ENCODE peak calls at places on chromosomes 2 and 18, in ten cellular contexts. Y, L, J, D, H, C, N, S, E and F are unnamed samples.

GRCh38 chr2:10522726-10523405 is 74.7 kb upstream of the ODC1 start:
- DNase-seq in Y (no peak), L (no peak), J (no peak), D (no peak), H (no peak), C (no peak), N (no peak), S (no peak), E (no peak), F (peak)

GRCh38 chr2:174796319-174796771 is 32.1 kb upstream of the CHRNA1 start:
- DNase-seq in Y (no peak), L (peak), J (no peak), D (no peak), H (no peak), C (no peak), N (no peak), S (no peak), E (no peak), F (no peak)

GRCh38 chr18:60838677-60839076 is 466.1 kb upstream of the MC4R start:
- DNase-seq in Y (peak), L (no peak), J (no peak), D (peak), H (no peak), C (no peak), N (no peak), S (no peak), E (no peak), F (no peak)

GRCh38 chr2:19873014-19873413 is 28.8 kb downstream of the TTC32 start:
- DNase-seq in Y (no peak), L (no peak), J (no peak), D (no peak), H (no peak), C (no peak), N (no peak), S (no peak), E (no peak), F (no peak)

GRCh38 chr18:54822872-54823845 is 5.1 kb upstream of the RAB27B start:
- DNase-seq in Y (peak), L (peak), J (no peak), D (peak), H (no peak), C (no peak), N (no peak), S (peak), E (no peak), F (no peak)

GRCh38 chr2:168849610-168850009 is 40.6 kb downstream of the SPC25 start:
- DNase-seq in Y (peak), L (peak), J (peak), D (peak), H (no peak), C (no peak), N (peak), S (peak), E (no peak), F (no peak)

GRCh38 chr18:23852236-23853045 is 162.1 kb upstream of the TTC39C start:
- DNase-seq in Y (no peak), L (no peak), J (no peak), D (no peak), H (no peak), C (no peak), N (no peak), S (no peak), E (no peak), F (no peak)

GRCh38 chr2:135149251-135149650 is 97.2 kb downstream of the RAB3GAP1 start:
- DNase-seq in Y (peak), L (peak), J (no peak), D (peak), H (no peak), C (no peak), N (no peak), S (no peak), E (no peak), F (no peak)

GRCh38 chr2:39091063-39091462 is 29.8 kb downstream of the SOS1 start:
- DNase-seq in Y (no peak), L (no peak), J (no peak), D (no peak), H (no peak), C (no peak), N (no peak), S (no peak), E (no peak), F (no peak)

GRCh38 chr2:154697422-154698237 is 865 bp upstream of the KCNJ3 start:
- DNase-seq in Y (no peak), L (peak), J (no peak), D (no peak), H (no peak), C (no peak), N (no peak), S (no peak), E (no peak), F (no peak)

GRCh38 chr2:174745142-174745541 is 19.1 kb downstream of the CHRNA1 start:
- DNase-seq in Y (no peak), L (no peak), J (no peak), D (no peak), H (no peak), C (no peak), N (no peak), S (no peak), E (no peak), F (no peak)

GRCh38 chr2:238869293-238870124 is 21.6 kb downstream of the TWIST2 start:
- DNase-seq in Y (peak), L (peak), J (no peak), D (no peak), H (no peak), C (no peak), N (no peak), S (no peak), E (no peak), F (no peak)

GRCh38 chr2:241645056-241645914 is 7.8 kb downstream of the ATG4B start:
- DNase-seq in Y (no peak), L (no peak), J (no peak), D (no peak), H (no peak), C (no peak), N (no peak), S (no peak), E (no peak), F (no peak)

GRCh38 chr2:205712508-205712907 is 30.2 kb downstream of the NRP2 start:
- DNase-seq in Y (peak), L (peak), J (no peak), D (peak), H (no peak), C (no peak), N (no peak), S (no peak), E (no peak), F (no peak)

GRCh38 chr2:114550895-114551793 is 108.7 kb downstream of the DPP10 start:
- DNase-seq in Y (peak), L (peak), J (peak), D (peak), H (no peak), C (no peak), N (no peak), S (peak), E (no peak), F (peak)

GRCh38 chr2:229980440-229981184 is 58.3 kb downstream of the FBXO36 start:
- DNase-seq in Y (peak), L (peak), J (peak), D (peak), H (no peak), C (no peak), N (peak), S (peak), E (no peak), F (peak)

GRCh38 chr2:168429988-168430387 is 26.1 kb upstream of the CERS6 start:
- DNase-seq in Y (no peak), L (no peak), J (no peak), D (no peak), H (no peak), C (no peak), N (no peak), S (no peak), E (no peak), F (no peak)

GRCh38 chr2:73983322-73984202 is 1.1 kb upstream of the TET3 start:
- DNase-seq in Y (no peak), L (no peak), J (peak), D (no peak), H (no peak), C (no peak), N (no peak), S (no peak), E (no peak), F (peak)

GRCh38 chr18:48676756-48677368 is 138.0 kb downstream of the CTIF start:
- DNase-seq in Y (peak), L (peak), J (peak), D (peak), H (peak), C (no peak), N (peak), S (peak), E (peak), F (peak)

GRCh38 chr2:176821350-176821749 is 391.2 kb upstream of the HNRNPA3 start:
- DNase-seq in Y (no peak), L (no peak), J (no peak), D (no peak), H (no peak), C (no peak), N (no peak), S (no peak), E (no peak), F (no peak)

GRCh38 chr2:65402339-65402738 is 30.1 kb downstream of the SPRED2 start:
- DNase-seq in Y (peak), L (no peak), J (no peak), D (no peak), H (no peak), C (no peak), N (no peak), S (no peak), E (no peak), F (no peak)

GRCh38 chr2:11398710-11399109 is 54.3 kb upstream of the ROCK2 start:
- DNase-seq in Y (no peak), L (no peak), J (no peak), D (no peak), H (no peak), C (no peak), N (peak), S (no peak), E (no peak), F (no peak)

GRCh38 chr2:235493775-235494715 is at the start of gene AGAP1:
- DNase-seq in Y (peak), L (peak), J (peak), D (peak), H (no peak), C (no peak), N (peak), S (peak), E (peak), F (peak)

GRCh38 chr2:44778671-44779476 is 162.6 kb upstream of the SIX3 start:
- DNase-seq in Y (no peak), L (no peak), J (no peak), D (no peak), H (no peak), C (peak), N (no peak), S (no peak), E (no peak), F (peak)

GRCh38 chr18:22169889-22170420 is 566 bp downstream of the GATA6 start:
- DNase-seq in Y (peak), L (no peak), J (peak), D (peak), H (no peak), C (no peak), N (peak), S (peak), E (no peak), F (peak)

GRCh38 chr2:17208511-17208910 is 309.7 kb downstream of the RAD51AP2 start:
- DNase-seq in Y (peak), L (peak), J (no peak), D (peak), H (no peak), C (no peak), N (no peak), S (no peak), E (no peak), F (no peak)

GRCh38 chr2:128317186-128317897 is 1.3 kb downstream of the HS6ST1 start:
- DNase-seq in Y (no peak), L (no peak), J (peak), D (no peak), H (no peak), C (no peak), N (no peak), S (no peak), E (no peak), F (peak)

GRCh38 chr18:59048378-59048777 is 91.3 kb upstream of the SEC11C start:
- DNase-seq in Y (no peak), L (no peak), J (no peak), D (no peak), H (no peak), C (no peak), N (no peak), S (no peak), E (no peak), F (no peak)

GRCh38 chr2:180513389-180513788 is 467.0 kb upstream of the UBE2E3 start:
- DNase-seq in Y (no peak), L (no peak), J (no peak), D (no peak), H (no peak), C (no peak), N (no peak), S (no peak), E (no peak), F (no peak)

GRCh38 chr2:218401834-218402370 is 2.2 kb downstream of the CTDSP1 start:
- DNase-seq in Y (no peak), L (no peak), J (no peak), D (no peak), H (no peak), C (no peak), N (peak), S (no peak), E (no peak), F (no peak)

GRCh38 chr2:134245340-134245984 is 8.4 kb upstream of the MGAT5 start:
- DNase-seq in Y (peak), L (peak), J (peak), D (peak), H (peak), C (peak), N (peak), S (peak), E (peak), F (peak)

GRCh38 chr2:126723281-126723815 is 67.4 kb downstream of the GYPC start:
- DNase-seq in Y (no peak), L (no peak), J (no peak), D (no peak), H (no peak), C (no peak), N (peak), S (no peak), E (no peak), F (no peak)

GRCh38 chr2:236570081-236570979 is 705 bp downstream of the ACKR3 start:
- DNase-seq in Y (no peak), L (no peak), J (no peak), D (no peak), H (no peak), C (no peak), N (no peak), S (no peak), E (no peak), F (peak)

GRCh38 chr2:160459543-160460332 is 33.9 kb downstream of the RBMS1 start:
- DNase-seq in Y (no peak), L (no peak), J (no peak), D (no peak), H (no peak), C (no peak), N (no peak), S (no peak), E (no peak), F (no peak)

GRCh38 chr18:415627-416612 is 84.6 kb downstream of the COLEC12 start:
- DNase-seq in Y (peak), L (peak), J (no peak), D (peak), H (no peak), C (no peak), N (no peak), S (peak), E (no peak), F (no peak)

GRCh38 chr2:174792309-174793025 is 28.2 kb upstream of the CHRNA1 start:
- DNase-seq in Y (no peak), L (no peak), J (no peak), D (no peak), H (no peak), C (no peak), N (no peak), S (no peak), E (no peak), F (no peak)

GRCh38 chr2:150878347-150878746 is 383.3 kb downstream of the RBM43 start:
- DNase-seq in Y (peak), L (peak), J (no peak), D (peak), H (no peak), C (no peak), N (no peak), S (no peak), E (no peak), F (no peak)

GRCh38 chr18:69956655-69957054 is 9.0 kb upstream of the CD226 start:
- DNase-seq in Y (no peak), L (no peak), J (no peak), D (no peak), H (no peak), C (no peak), N (no peak), S (no peak), E (no peak), F (no peak)

GRCh38 chr2:71791501-71792135 is 338.3 kb downstream of the DYSF start:
- DNase-seq in Y (no peak), L (no peak), J (no peak), D (no peak), H (no peak), C (no peak), N (no peak), S (no peak), E (no peak), F (no peak)